ENCODE peak calls at places on chromosomes 3 and 15, in eight cellular contexts. J is progenitor cell of endocrine pancreas, V is PC-9, X is cardiac fibroblast, S is B cell, A is uterus, E is nephron progenitor cell, Z is AG09309. Y is an unnamed sample.
A peak's percentile ranks its signal among the peaks of the same experiment; 100 is the strongest.

GRCh38 chr3:134361162-134361831 is 12.9 kb downstream of the AMOTL2 start:
- DNase-seq in J (no peak), V (no peak), X (no peak), S (no peak), A (no peak), E (no peak), Z (no peak), Y (no peak)

GRCh38 chr3:84165278-84165677 is 793.5 kb upstream of the CADM2 start:
- DNase-seq in J (no peak), V (no peak), X (no peak), S (no peak), A (no peak), E (no peak), Z (no peak), Y (no peak)

GRCh38 chr3:69400688-69401087 is 14.8 kb upstream of the FRMD4B start:
- DNase-seq in J (no peak), V (no peak), X (no peak), S (no peak), A (no peak), E (no peak), Z (no peak), Y (no peak)

GRCh38 chr3:57130426-57131209 is 34.5 kb downstream of the IL17RD start:
- DNase-seq in J (peak; percentile 30), V (no peak), X (no peak), S (no peak), A (no peak), E (peak; percentile 78), Z (no peak), Y (no peak)

GRCh38 chr15:51736646-51737537 is 563 bp downstream of the LYSMD2 start:
- DNase-seq in J (peak; percentile 26), V (no peak), X (peak; percentile 27), S (peak; percentile 73), A (peak; percentile 52), E (no peak), Z (no peak), Y (peak; percentile 72)

GRCh38 chr15:89164712-89165211 is 56.6 kb downstream of the RLBP1 start:
- DNase-seq in J (no peak), V (no peak), X (no peak), S (no peak), A (peak; percentile 43), E (no peak), Z (no peak), Y (no peak)

GRCh38 chr3:142896201-142896755 is 7.4 kb upstream of the PCOLCE2 start:
- DNase-seq in J (no peak), V (peak; percentile 68), X (peak; percentile 89), S (no peak), A (no peak), E (no peak), Z (peak; percentile 46), Y (no peak)

GRCh38 chr3:87025636-87026035 is 34.7 kb upstream of the VGLL3 start:
- DNase-seq in J (no peak), V (peak; percentile 36), X (no peak), S (no peak), A (no peak), E (no peak), Z (no peak), Y (no peak)

GRCh38 chr15:25775317-25775912 is 87.7 kb downstream of the ATP10A start:
- DNase-seq in J (no peak), V (no peak), X (peak; percentile 86), S (no peak), A (peak; percentile 53), E (no peak), Z (no peak), Y (no peak)

GRCh38 chr15:84749111-84749991 is 959 bp downstream of the ZNF592 start:
- DNase-seq in J (no peak), V (no peak), X (peak; percentile 44), S (peak; percentile 46), A (peak; percentile 40), E (peak; percentile 38), Z (no peak), Y (peak; percentile 35)

GRCh38 chr3:36257117-36257516 is 123.2 kb upstream of the STAC start:
- DNase-seq in J (no peak), V (no peak), X (no peak), S (no peak), A (no peak), E (no peak), Z (no peak), Y (no peak)

GRCh38 chr3:168417016-168417415 is 321.3 kb upstream of the GOLIM4 start:
- DNase-seq in J (peak; percentile 33), V (peak; percentile 91), X (peak; percentile 2), S (no peak), A (no peak), E (no peak), Z (no peak), Y (no peak)

GRCh38 chr15:57878573-57878972 is 172.1 kb downstream of the POLR2M start:
- DNase-seq in J (no peak), V (no peak), X (peak; percentile 43), S (no peak), A (no peak), E (no peak), Z (no peak), Y (no peak)

GRCh38 chr3:156723182-156723619 is 48.8 kb downstream of the TIPARP start:
- DNase-seq in J (no peak), V (no peak), X (peak; percentile 69), S (no peak), A (no peak), E (no peak), Z (no peak), Y (no peak)

GRCh38 chr3:107999215-107999775 is 91.5 kb downstream of the CD47 start:
- DNase-seq in J (no peak), V (peak; percentile 99), X (peak; percentile 39), S (no peak), A (no peak), E (no peak), Z (no peak), Y (no peak)

GRCh38 chr15:33310481-33311311 is at the start of gene RYR3:
- DNase-seq in J (peak; percentile 22), V (no peak), X (peak; percentile 22), S (no peak), A (peak; percentile 57), E (peak; percentile 75), Z (no peak), Y (peak; percentile 15)

GRCh38 chr15:100879461-100880138 is at the start of gene ALDH1A3:
- DNase-seq in J (no peak), V (peak; percentile 70), X (peak; percentile 42), S (peak; percentile 25), A (peak; percentile 45), E (peak; percentile 58), Z (no peak), Y (peak; percentile 23)

GRCh38 chr3:46897829-46898320 is 20.4 kb downstream of the PTH1R start:
- DNase-seq in J (no peak), V (no peak), X (no peak), S (no peak), A (no peak), E (peak; percentile 48), Z (no peak), Y (no peak)

GRCh38 chr3:187678869-187679268 is 8.7 kb upstream of the SST start:
- DNase-seq in J (peak; percentile 27), V (no peak), X (peak; percentile 76), S (peak; percentile 46), A (peak; percentile 39), E (peak; percentile 54), Z (no peak), Y (no peak)

GRCh38 chr3:170058127-170058526 is 20.3 kb downstream of the GPR160 start:
- DNase-seq in J (no peak), V (no peak), X (no peak), S (peak; percentile 19), A (no peak), E (no peak), Z (no peak), Y (no peak)

GRCh38 chr3:170059447-170059846 is 21.7 kb downstream of the GPR160 start:
- DNase-seq in J (no peak), V (no peak), X (no peak), S (no peak), A (no peak), E (no peak), Z (no peak), Y (no peak)

GRCh38 chr3:170057550-170057949 is 19.8 kb downstream of the GPR160 start:
- DNase-seq in J (no peak), V (no peak), X (no peak), S (no peak), A (no peak), E (no peak), Z (no peak), Y (no peak)

GRCh38 chr3:170055209-170055608 is 17.4 kb downstream of the GPR160 start:
- DNase-seq in J (no peak), V (peak; percentile 48), X (peak; percentile 44), S (no peak), A (no peak), E (no peak), Z (no peak), Y (peak; percentile 71)

DNA sequence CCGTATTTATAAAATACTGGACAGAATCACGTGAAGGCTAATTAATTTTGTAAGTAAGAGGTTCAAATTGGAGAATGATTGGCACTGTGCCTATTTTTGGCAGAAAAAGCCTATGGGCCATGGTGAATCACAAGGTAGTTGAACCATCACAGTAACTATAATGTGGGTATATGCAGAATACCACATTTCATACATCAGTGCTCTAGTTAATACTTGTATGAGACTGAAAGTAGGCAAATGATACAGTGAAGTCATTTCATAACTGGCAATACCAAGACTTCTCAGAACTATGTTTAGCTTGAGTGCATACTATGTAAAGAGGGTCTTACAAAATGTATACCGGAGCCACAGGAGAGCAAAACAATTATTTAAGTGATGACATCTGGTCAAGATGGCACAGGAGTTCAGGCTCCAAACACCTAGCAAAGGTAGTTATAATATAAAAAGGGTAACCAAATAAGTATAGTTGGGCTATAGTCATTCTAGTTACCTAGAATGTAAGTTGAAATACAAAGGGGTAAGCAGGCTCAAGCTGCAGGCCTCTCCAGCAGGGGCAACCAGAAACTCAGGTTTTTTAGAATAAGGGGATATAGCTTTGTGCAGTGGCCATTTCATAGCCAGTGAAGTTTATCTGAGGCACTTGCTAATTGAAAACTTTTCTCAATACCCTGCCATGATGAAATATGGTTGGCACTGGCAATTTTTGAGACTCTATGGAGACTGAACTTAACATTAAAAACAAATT is 19.1 kb downstream of the GPR160 start:
- DNase-seq in J (no peak), V (no peak), X (no peak), S (no peak), A (no peak), E (no peak), Z (no peak), Y (peak; percentile 75)
- TF ChIP-seq CTCF in J (no peak), V (no peak), X (no peak), S (no peak), A (no peak), E (no peak), Z (no peak), Y (no peak)

GRCh38 chr3:185968168-185968567 is 30.4 kb upstream of the TRA2B start:
- DNase-seq in J (no peak), V (no peak), X (no peak), S (no peak), A (no peak), E (no peak), Z (no peak), Y (no peak)
- TF ChIP-seq CTCF in J (no peak), V (no peak), X (no peak), S (no peak), A (no peak), E (no peak), Z (no peak), Y (no peak)

GRCh38 chr3:58994746-58995330 is 55.0 kb downstream of the CFAP20DC start:
- DNase-seq in J (peak; percentile 28), V (no peak), X (peak; percentile 85), S (peak; percentile 53), A (no peak), E (peak; percentile 27), Z (peak; percentile 31), Y (no peak)
- TF ChIP-seq CTCF in J (peak; percentile 87), V (peak; percentile 78), X (peak; percentile 90), S (peak; percentile 60), A (peak; percentile 40), E (peak; percentile 71), Z (peak; percentile 89), Y (peak; percentile 71)

GRCh38 chr3:116517308-116517707 is 72.0 kb upstream of the LSAMP start:
- DNase-seq in J (no peak), V (no peak), X (no peak), S (no peak), A (no peak), E (no peak), Z (no peak), Y (no peak)
- TF ChIP-seq CTCF in J (peak; percentile 46), V (no peak), X (no peak), S (no peak), A (no peak), E (peak; percentile 35), Z (no peak), Y (peak; percentile 42)